ENCODE peak calls at places on chromosomes 4 and X, in ten cellular contexts. P is activated T-helper 1 cell treated with Interleukin-2 at 50 U/mL for 16 hours; W is AG09309; R is cerebellum; O is activated gamma-delta T cell treated with anti-CD3 and anti-CD28 coated beads, Interleukin-2, amount 50 U/mL, for 16 hours; D is activated T-cell treated with anti-CD3 and anti-CD28 coated beads for 1 hour; Y is OCI-M1; F is stimulated activated CD4-positive, alpha-beta T cell treated with anti-CD3 and anti-CD28 coated beads, Interleukin-15, amount 100 ng/mL, for 48 hours; J is CD8-positive, alpha-beta T cell; Q is fibroblast of the conjunctiva. H is an unnamed sample.
A peak's percentile ranks its signal among the peaks of the same experiment; 100 is the strongest.

GRCh38 chr4:69617083-69617694 is 22.3 kb downstream of the UGT2A2 start:
- DNase-seq in P (no peak), W (no peak), R (no peak), O (no peak), D (no peak), Y (peak; percentile 72), F (no peak), J (no peak), Q (peak; percentile 29), H (no peak)

GRCh38 chrX:13432376-13432775 is 112.5 kb upstream of the ATXN3L start:
- DNase-seq in P (no peak), W (peak; percentile 96), R (peak; percentile 6), O (no peak), D (no peak), Y (no peak), F (no peak), J (no peak), Q (peak; percentile 95), H (no peak)

GRCh38 chrX:153526801-153527599 is 9.6 kb downstream of the ATP2B3 start:
- DNase-seq in P (no peak), W (no peak), R (no peak), O (no peak), D (no peak), Y (no peak), F (no peak), J (no peak), Q (no peak), H (no peak)

GRCh38 chr4:130563185-130563890 is 1467.4 kb downstream of the C4orf33 start:
- DNase-seq in P (no peak), W (no peak), R (no peak), O (no peak), D (no peak), Y (peak; percentile 55), F (no peak), J (no peak), Q (peak; percentile 53), H (no peak)

GRCh38 chrX:107712231-107713204 is 63.1 kb downstream of the TSC22D3 start:
- DNase-seq in P (no peak), W (no peak), R (no peak), O (no peak), D (no peak), Y (peak; percentile 14), F (no peak), J (peak; percentile 18), Q (peak; percentile 26), H (no peak)

GRCh38 chrX:19912-20571 is 261.1 kb upstream of the PLCXD1 start:
- DNase-seq in P (no peak), W (no peak), R (no peak), O (no peak), D (no peak), Y (no peak), F (no peak), J (no peak), Q (no peak), H (no peak)

GRCh38 chr4:23083391-23083790 is 390.7 kb downstream of the GBA3 start:
- DNase-seq in P (no peak), W (no peak), R (no peak), O (no peak), D (no peak), Y (no peak), F (no peak), J (no peak), Q (no peak), H (no peak)

GRCh38 chrX:119676949-119677653 is 15.9 kb downstream of the SEPTIN6 start:
- DNase-seq in P (no peak), W (no peak), R (no peak), O (no peak), D (no peak), Y (no peak), F (no peak), J (no peak), Q (no peak), H (no peak)